ENCODE peak calls at places on chromosomes 11 and 22, in five cellular contexts. C, J, P, S and K are unnamed samples.

GRCh38 chr11:104256525-104256924 is 92.6 kb upstream of the PDGFD start:
- DNase-seq in C (no peak), J (peak), P (no peak), S (no peak), K (no peak)

GRCh38 chr11:86999859-87000753 is 37.6 kb upstream of the TMEM135 start:
- DNase-seq in C (peak), J (peak), P (no peak), S (no peak), K (no peak)

GRCh38 chr11:66524304-66525040 is 14.0 kb downstream of the BBS1 start:
- DNase-seq in C (no peak), J (no peak), P (peak), S (no peak), K (no peak)

GRCh38 chr11:62145261-62145871 is 21.6 kb downstream of the INCENP start:
- DNase-seq in C (peak), J (no peak), P (no peak), S (peak), K (no peak)

GRCh38 chr11:17602105-17603001 is 55.3 kb downstream of the OTOG start:
- DNase-seq in C (peak), J (no peak), P (no peak), S (no peak), K (no peak)

GRCh38 chr11:96204721-96205459 is 138.1 kb downstream of the MAML2 start:
- DNase-seq in C (no peak), J (no peak), P (no peak), S (no peak), K (peak)

GRCh38 chr22:22799561-22799960 is 88.1 kb upstream of the IGLL5 start:
- DNase-seq in C (no peak), J (no peak), P (no peak), S (no peak), K (no peak)

GRCh38 chr11:83549984-83550667 is 264.0 kb upstream of the CCDC90B start:
- DNase-seq in C (no peak), J (no peak), P (no peak), S (no peak), K (no peak)

GRCh38 chr11:19697721-19698121 is 14.9 kb upstream of the NAV2 start:
- DNase-seq in C (no peak), J (no peak), P (no peak), S (no peak), K (no peak)

GRCh38 chr11:70734379-70734778 is 336.1 kb downstream of the CTTN start:
- DNase-seq in C (no peak), J (no peak), P (peak), S (no peak), K (no peak)

GRCh38 chr11:131690362-131690761 is 319.9 kb downstream of the NTM start:
- DNase-seq in C (no peak), J (no peak), P (peak), S (peak), K (no peak)

GRCh38 chr22:48785792-48786678 is 1041.6 kb downstream of the BRD1 start:
- DNase-seq in C (no peak), J (no peak), P (no peak), S (no peak), K (no peak)

GRCh38 chr11:115606223-115607220 is 102.3 kb upstream of the CADM1 start:
- DNase-seq in C (peak), J (peak), P (no peak), S (no peak), K (no peak)

GRCh38 chr22:43183496-43184263 is 3.3 kb downstream of the TTLL12 start:
- DNase-seq in C (no peak), J (peak), P (no peak), S (no peak), K (no peak)

GRCh38 chr11:17985517-17985916 is 27.3 kb downstream of the SERGEF start:
- DNase-seq in C (peak), J (peak), P (no peak), S (no peak), K (no peak)

GRCh38 chr11:16781821-16782220 is 43.4 kb downstream of the C11orf58 start:
- DNase-seq in C (no peak), J (no peak), P (no peak), S (no peak), K (no peak)

GRCh38 chr22:22547692-22548348 is 11.2 kb downstream of the PRAME start:
- DNase-seq in C (no peak), J (no peak), P (no peak), S (no peak), K (no peak)

GRCh38 chr11:61699737-61700160 is 19.6 kb downstream of the DAGLA start:
- DNase-seq in C (peak), J (no peak), P (peak), S (peak), K (no peak)

GRCh38 chr11:61985863-61986262 is 18.4 kb upstream of the FTH1 start:
- DNase-seq in C (peak), J (no peak), P (no peak), S (no peak), K (no peak)

GRCh38 chr11:102836290-102836875 is 7.0 kb downstream of the MMP3 start:
- DNase-seq in C (no peak), J (peak), P (no peak), S (no peak), K (no peak)

DNA sequence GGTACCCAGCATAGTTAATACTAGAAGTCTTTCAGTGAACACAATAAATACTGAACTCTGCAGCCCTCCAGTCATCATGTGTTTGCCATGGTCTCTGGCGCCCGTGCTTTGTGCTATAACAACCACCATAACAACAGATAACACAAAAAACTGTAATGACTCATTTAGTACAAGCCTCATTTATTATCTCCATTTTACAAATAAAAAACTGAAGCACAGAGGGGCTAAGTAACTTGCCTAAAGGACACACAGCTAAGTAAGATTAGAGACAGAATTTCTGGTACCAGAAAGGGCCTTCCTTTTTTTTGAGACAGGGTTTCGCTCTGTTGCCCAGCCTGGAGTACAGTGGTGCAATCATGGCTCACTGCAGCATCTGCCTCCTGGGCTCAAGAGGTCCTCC is 19.5 kb downstream of the RBFOX2 start:
- DNase-seq in C (no peak), J (peak), P (no peak), S (no peak), K (no peak)
- H3K4me3 ChIP-seq in C (no peak), J (no peak), P (no peak), S (no peak), K (no peak)

GRCh38 chr11:128588086-128588485 is 728 bp upstream of the ETS1 start:
- DNase-seq in C (no peak), J (peak), P (no peak), S (no peak), K (no peak)

GRCh38 chr11:128584253-128584652 is 3.1 kb downstream of the ETS1 start:
- DNase-seq in C (no peak), J (no peak), P (no peak), S (no peak), K (no peak)

GRCh38 chr11:128587415-128587814 is at the start of gene ETS1:
- DNase-seq in C (peak), J (no peak), P (no peak), S (no peak), K (no peak)

GRCh38 chr11:128586689-128587088 is 669 bp downstream of the ETS1 start:
- DNase-seq in C (no peak), J (no peak), P (no peak), S (no peak), K (no peak)

DNA sequence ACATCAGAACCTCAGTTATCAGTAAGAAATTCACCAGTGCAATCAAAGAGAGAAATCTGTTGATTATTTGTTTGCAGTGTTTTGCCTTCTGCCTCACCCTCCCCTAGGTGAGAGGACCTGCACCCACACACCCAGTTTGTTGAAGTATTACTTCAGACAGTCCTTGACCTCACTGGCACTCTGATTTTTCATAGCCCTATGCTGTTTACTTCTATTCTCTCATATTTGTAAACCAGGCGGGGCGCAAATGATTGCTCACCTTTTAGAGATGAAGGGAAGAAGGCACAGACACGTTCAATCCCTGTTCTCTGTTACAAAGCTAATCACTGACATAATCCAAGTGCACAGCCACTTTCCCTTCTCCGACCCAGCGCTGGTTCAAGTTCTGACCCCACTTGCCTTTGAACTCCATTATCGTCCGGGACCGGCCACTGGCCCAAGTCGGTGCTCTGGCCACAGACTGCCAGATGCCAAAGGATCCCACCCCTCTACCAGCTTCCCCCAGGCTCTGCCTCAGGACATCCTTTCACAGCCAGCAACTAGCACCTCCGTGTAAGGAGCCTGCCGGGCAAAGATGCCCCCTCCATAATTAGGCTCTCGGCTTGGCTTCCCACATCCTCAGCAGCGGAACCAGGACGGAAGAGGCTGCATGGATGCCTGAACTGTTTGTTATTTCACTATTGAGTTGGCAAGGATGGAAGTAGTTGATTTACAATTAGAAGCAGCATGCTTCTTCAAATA is 1.7 kb downstream of the ETS1 start:
- DNase-seq in C (no peak), J (no peak), P (no peak), S (no peak), K (no peak)
- H3K27ac ChIP-seq in C (peak), J (no peak), P (no peak), S (no peak), K (no peak)

DNA sequence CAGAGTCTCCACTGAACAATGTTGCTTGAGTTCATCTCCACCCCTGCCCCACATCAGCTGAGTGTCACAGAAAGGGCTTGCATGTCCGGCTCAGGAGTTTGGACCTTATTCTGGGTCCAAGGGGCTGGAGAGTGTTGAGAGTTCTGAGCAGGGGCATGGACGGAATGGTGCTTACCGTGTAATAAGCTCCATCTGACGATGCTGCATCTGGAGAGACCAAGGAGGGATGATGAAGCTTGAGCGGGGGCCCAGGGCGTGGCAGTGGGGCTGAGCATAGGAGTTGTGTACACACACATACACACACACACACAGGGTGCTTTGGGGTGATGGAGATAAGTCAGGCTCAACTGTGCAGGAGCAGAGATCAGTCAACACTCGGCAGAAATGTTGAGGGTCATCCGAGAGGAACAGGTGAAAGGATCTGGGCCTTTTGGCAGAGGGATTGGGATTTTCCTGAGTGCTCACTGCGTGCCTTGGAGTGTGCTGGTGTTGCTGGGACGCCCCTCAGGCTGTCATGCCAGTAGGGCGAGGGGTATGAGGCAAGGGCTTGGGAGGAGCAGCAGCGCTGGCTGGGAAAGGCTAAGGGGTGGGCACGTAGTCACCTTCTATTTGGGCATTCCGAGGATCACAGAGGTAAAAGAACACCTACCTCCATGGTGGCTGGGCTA is 2.3 kb downstream of the USP35 start:
- DNase-seq in C (no peak), J (no peak), P (no peak), S (no peak), K (no peak)
- H3K4me3 ChIP-seq in C (no peak), J (no peak), P (no peak), S (no peak), K (no peak)

GRCh38 chr11:69499946-69500284 is 18.5 kb downstream of the LINC01488 start:
- DNase-seq in C (no peak), J (no peak), P (peak), S (no peak), K (no peak)
- H3K27ac ChIP-seq in C (no peak), J (no peak), P (no peak), S (no peak), K (no peak)

GRCh38 chr11:12680940-12681258 is 6.7 kb downstream of the TEAD1 start:
- DNase-seq in C (no peak), J (no peak), P (no peak), S (no peak), K (no peak)
- H3K4me3 ChIP-seq in C (peak), J (no peak), P (peak), S (no peak), K (no peak)